ENCODE peak calls at places on chromosomes 13 and 19, in five cellular contexts. One of them, this sample, is unnamed.

GRCh38 chr13:99053636-99054233 is 75.9 kb upstream of the DOCK9 start:
- DNase-seq in HS-5: no peak
- DNase-seq in upper lobe of right lung: no peak
- DNase-seq in left cardiac atrium: no peak
- DNase-seq in NCI-H69: no peak
- DNase-seq in this sample: no peak

GRCh38 chr13:109840201-109840892 is 54.0 kb upstream of the IRS2 start:
- DNase-seq in left cardiac atrium: no peak
- DNase-seq in NCI-H69: no peak
- DNase-seq in HS-5: peak
- DNase-seq in upper lobe of right lung: no peak
- DNase-seq in this sample: no peak

GRCh38 chr13:91045351-91046034 is 302.0 kb upstream of the MIR17HG start:
- DNase-seq in left cardiac atrium: no peak
- DNase-seq in HS-5: no peak
- DNase-seq in upper lobe of right lung: no peak
- DNase-seq in NCI-H69: peak
- DNase-seq in this sample: no peak

GRCh38 chr13:73519720-73520119 is 460.9 kb downstream of the KLF5 start:
- DNase-seq in NCI-H69: no peak
- DNase-seq in upper lobe of right lung: no peak
- DNase-seq in left cardiac atrium: no peak
- DNase-seq in HS-5: no peak
- DNase-seq in this sample: no peak

GRCh38 chr13:44439615-44440014 is 66.0 kb downstream of the SERP2 start:
- DNase-seq in left cardiac atrium: no peak
- DNase-seq in HS-5: no peak
- DNase-seq in NCI-H69: no peak
- DNase-seq in upper lobe of right lung: no peak
- DNase-seq in this sample: no peak

GRCh38 chr19:5106361-5106760 is 137.4 kb downstream of the KDM4B start:
- DNase-seq in left cardiac atrium: no peak
- DNase-seq in upper lobe of right lung: no peak
- DNase-seq in HS-5: no peak
- DNase-seq in NCI-H69: no peak
- DNase-seq in this sample: no peak

GRCh38 chr13:108508263-108508662 is 121.1 kb upstream of the MYO16 start:
- DNase-seq in left cardiac atrium: no peak
- DNase-seq in NCI-H69: peak
- DNase-seq in upper lobe of right lung: no peak
- DNase-seq in HS-5: no peak
- DNase-seq in this sample: no peak

GRCh38 chr19:3978145-3978544 is 7.1 kb downstream of the EEF2 start:
- DNase-seq in NCI-H69: no peak
- DNase-seq in upper lobe of right lung: no peak
- DNase-seq in HS-5: no peak
- DNase-seq in left cardiac atrium: no peak
- DNase-seq in this sample: no peak

GRCh38 chr19:29687897-29688728 is 22.9 kb downstream of the PLEKHF1 start:
- DNase-seq in HS-5: no peak
- DNase-seq in upper lobe of right lung: no peak
- DNase-seq in left cardiac atrium: no peak
- DNase-seq in NCI-H69: peak
- DNase-seq in this sample: no peak

GRCh38 chr13:79402074-79402635 is 3.9 kb downstream of the RBM26 start:
- DNase-seq in NCI-H69: no peak
- DNase-seq in upper lobe of right lung: no peak
- DNase-seq in left cardiac atrium: no peak
- DNase-seq in HS-5: no peak
- DNase-seq in this sample: no peak

GRCh38 chr19:54206831-54207177 is 6.1 kb downstream of the RPS9 start:
- DNase-seq in upper lobe of right lung: no peak
- DNase-seq in HS-5: no peak
- DNase-seq in left cardiac atrium: no peak
- DNase-seq in NCI-H69: no peak
- DNase-seq in this sample: no peak

GRCh38 chr19:812819-813358 is 8.9 kb downstream of the PLPPR3 start:
- DNase-seq in NCI-H69: no peak
- DNase-seq in HS-5: no peak
- DNase-seq in left cardiac atrium: no peak
- DNase-seq in upper lobe of right lung: no peak
- DNase-seq in this sample: no peak

GRCh38 chr13:54733639-54734038 is 1705.0 kb downstream of the OLFM4 start:
- DNase-seq in HS-5: no peak
- DNase-seq in NCI-H69: peak
- DNase-seq in left cardiac atrium: no peak
- DNase-seq in upper lobe of right lung: no peak
- DNase-seq in this sample: no peak

GRCh38 chr13:23570931-23571330 is 719 bp downstream of the TNFRSF19 start:
- DNase-seq in HS-5: no peak
- DNase-seq in upper lobe of right lung: no peak
- DNase-seq in left cardiac atrium: no peak
- DNase-seq in NCI-H69: peak
- DNase-seq in this sample: no peak

GRCh38 chr13:32176696-32177095 is 138.5 kb downstream of the ZAR1L start:
- DNase-seq in left cardiac atrium: no peak
- DNase-seq in HS-5: no peak
- DNase-seq in upper lobe of right lung: no peak
- DNase-seq in NCI-H69: no peak
- DNase-seq in this sample: no peak

GRCh38 chr19:8311461-8312260 is 3.5 kb upstream of the CD320 start:
- DNase-seq in left cardiac atrium: peak
- DNase-seq in upper lobe of right lung: peak
- DNase-seq in NCI-H69: peak
- DNase-seq in HS-5: no peak
- DNase-seq in this sample: no peak

GRCh38 chr19:33772858-33773180 is 23.9 kb upstream of the KCTD15 start:
- DNase-seq in upper lobe of right lung: no peak
- DNase-seq in left cardiac atrium: no peak
- DNase-seq in NCI-H69: no peak
- DNase-seq in HS-5: no peak
- DNase-seq in this sample: no peak

GRCh38 chr13:99227909-99228688 is 27.4 kb downstream of the UBAC2 start:
- DNase-seq in left cardiac atrium: no peak
- DNase-seq in HS-5: no peak
- DNase-seq in upper lobe of right lung: no peak
- DNase-seq in NCI-H69: no peak
- DNase-seq in this sample: no peak

GRCh38 chr13:110317496-110318195 is 10.6 kb downstream of the COL4A2 start:
- DNase-seq in upper lobe of right lung: no peak
- DNase-seq in left cardiac atrium: no peak
- DNase-seq in NCI-H69: no peak
- DNase-seq in HS-5: no peak
- DNase-seq in this sample: no peak

GRCh38 chr13:34143637-34144036 is 325.7 kb downstream of the RFC3 start:
- DNase-seq in left cardiac atrium: no peak
- DNase-seq in upper lobe of right lung: no peak
- DNase-seq in NCI-H69: no peak
- DNase-seq in HS-5: no peak
- DNase-seq in this sample: no peak

GRCh38 chr13:62293081-62293480 is 877.4 kb upstream of the PCDH20 start:
- DNase-seq in NCI-H69: peak
- DNase-seq in upper lobe of right lung: no peak
- DNase-seq in HS-5: no peak
- DNase-seq in left cardiac atrium: no peak
- DNase-seq in this sample: no peak

GRCh38 chr13:27770809-27771208 is 21.5 kb upstream of the GSX1 start:
- DNase-seq in left cardiac atrium: no peak
- DNase-seq in HS-5: no peak
- DNase-seq in NCI-H69: peak
- DNase-seq in upper lobe of right lung: no peak
- DNase-seq in this sample: no peak

GRCh38 chr19:3721131-3721899 is 13.1 kb downstream of the TJP3 start:
- DNase-seq in NCI-H69: peak
- DNase-seq in HS-5: no peak
- DNase-seq in upper lobe of right lung: peak
- DNase-seq in left cardiac atrium: peak
- DNase-seq in this sample: peak

GRCh38 chr19:12802267-12803106 is 618 bp downstream of the THSD8 start:
- DNase-seq in NCI-H69: no peak
- DNase-seq in upper lobe of right lung: no peak
- DNase-seq in HS-5: no peak
- DNase-seq in left cardiac atrium: peak
- DNase-seq in this sample: no peak

This sample was measured in NCI-H510A.